ENCODE peak calls at places on chromosome X, in four cellular contexts. M is AG10803, K is GM20000, D is AG04450. H is an unnamed sample.

GRCh38 chrX:23333842-23334535 is 660 bp upstream of the PTCHD1 start:
- DNase-seq in K (no peak), M (no peak), D (no peak), H (no peak)

GRCh38 chrX:10173331-10173900 is 16.6 kb downstream of the CLCN4 start:
- DNase-seq in K (no peak), D (peak), M (peak), H (no peak)

GRCh38 chrX:68443155-68443868 is 10.0 kb upstream of the OPHN1 start:
- DNase-seq in D (no peak), K (no peak), M (peak), H (no peak)

GRCh38 chrX:78753571-78753970 is 6.1 kb downstream of the LPAR4 start:
- DNase-seq in K (no peak), M (no peak), D (no peak), H (no peak)

GRCh38 chrX:45907776-45908175 is 637.4 kb downstream of the ZNF674 start:
- DNase-seq in M (no peak), K (no peak), D (no peak), H (no peak)

GRCh38 chrX:68789966-68790365 is 38.9 kb upstream of the EFNB1 start:
- DNase-seq in D (no peak), M (no peak), K (no peak), H (no peak)

GRCh38 chrX:110044531-110045249 is 41.8 kb downstream of the TMEM164 start:
- DNase-seq in M (no peak), D (no peak), K (no peak), H (no peak)

GRCh38 chrX:101257448-101258259 is 33.5 kb downstream of the TAF7L start:
- DNase-seq in D (peak), M (peak), K (no peak), H (no peak)

GRCh38 chrX:39592776-39593175 is 505.0 kb downstream of the BCOR start:
- DNase-seq in K (no peak), M (peak), D (no peak), H (no peak)

GRCh38 chrX:118824173-118824782 is 654 bp downstream of the ZCCHC12 start:
- DNase-seq in M (no peak), D (no peak), K (no peak), H (no peak)

GRCh38 chrX:29478336-29479069 is 736.9 kb upstream of the MAGEB2 start:
- DNase-seq in K (peak), M (peak), D (no peak), H (peak)

GRCh38 chrX:8306296-8306975 is 135.4 kb upstream of the VCX2 start:
- DNase-seq in M (no peak), K (no peak), D (no peak), H (no peak)

GRCh38 chrX:105872921-105873320 is 50.6 kb downstream of the NRK start:
- DNase-seq in M (no peak), K (no peak), D (no peak), H (no peak)

GRCh38 chrX:107716045-107716684 is 59.4 kb downstream of the TSC22D3 start:
- DNase-seq in M (peak), K (peak), D (no peak), H (peak)

GRCh38 chrX:66191563-66191962 is 27.5 kb downstream of the HEPH start:
- DNase-seq in D (no peak), M (no peak), K (no peak), H (no peak)

GRCh38 chrX:103678199-103678993 is 8.1 kb downstream of the MORF4L2 start:
- DNase-seq in M (peak), K (no peak), D (no peak), H (no peak)

GRCh38 chrX:130173190-130173895 is 1.6 kb downstream of the RAB33A start:
- DNase-seq in D (no peak), K (peak), M (peak), H (peak)

GRCh38 chrX:2325076-2325784 is 175.5 kb downstream of the DHRSX start:
- DNase-seq in D (peak), K (no peak), M (peak), H (no peak)

GRCh38 chrX:1529756-1530155 is 7.2 kb downstream of the P2RY8 start:
- DNase-seq in D (no peak), K (no peak), M (no peak), H (no peak)

GRCh38 chrX:45758738-45759397 is 558.2 kb upstream of the DIPK2B start:
- DNase-seq in D (no peak), M (peak), K (no peak), H (no peak)

GRCh38 chrX:110286126-110286525 is 31.8 kb downstream of the AMMECR1 start:
- DNase-seq in D (peak), M (peak), K (no peak), H (no peak)

GRCh38 chrX:102154218-102154860 is 1.4 kb downstream of the BEX5 start:
- DNase-seq in K (no peak), D (no peak), M (no peak), H (no peak)

GRCh38 chrX:130055103-130055502 is 55.2 kb downstream of the ELF4 start:
- DNase-seq in K (no peak), D (no peak), M (peak), H (no peak)

GRCh38 chrX:9569875-9570274 is 105.0 kb downstream of the TBL1X start:
- DNase-seq in D (no peak), K (no peak), M (peak), H (no peak)

GRCh38 chrX:40303256-40304077 is 205.7 kb upstream of the BCOR start:
- DNase-seq in M (no peak), D (no peak), K (no peak), H (no peak)

GRCh38 chrX:139126493-139126892 is 404.0 kb upstream of the F9 start:
- DNase-seq in K (peak), D (no peak), M (no peak), H (peak)
- TF ChIP-seq CTCF in K (peak), D (no peak), M (peak), H (peak)

DNA sequence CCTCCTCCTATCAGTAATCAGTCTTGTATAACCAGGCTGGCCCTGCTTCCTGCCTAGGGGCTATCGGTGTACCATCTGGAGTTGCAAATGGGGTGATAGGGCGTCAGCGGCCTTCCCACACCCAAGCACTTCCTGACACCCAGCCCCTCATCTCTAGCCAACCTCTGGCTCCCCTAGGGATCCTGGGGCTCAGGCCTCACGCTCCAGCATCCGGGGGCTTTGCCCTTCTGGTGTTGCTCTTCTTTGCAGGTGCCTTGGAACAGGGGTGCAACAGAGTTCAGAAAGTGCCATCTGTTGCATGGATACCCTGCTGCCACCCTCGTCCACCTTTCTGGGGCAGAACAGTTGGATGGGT is 4.1 kb downstream of the IL9R start:
- DNase-seq in K (no peak), M (no peak), D (no peak), H (no peak)
- TF ChIP-seq CTCF in K (no peak), M (no peak), D (no peak), H (no peak)

GRCh38 chrX:53190363-53190960 is 34.5 kb downstream of the KDM5C start:
- DNase-seq in D (no peak), K (no peak), M (no peak), H (no peak)
- TF ChIP-seq CTCF in D (peak), K (no peak), M (peak), H (no peak)

GRCh38 chrX:84907324-84907946 is 96.2 kb upstream of the APOOL start:
- DNase-seq in D (no peak), K (no peak), M (peak), H (no peak)
- TF ChIP-seq CTCF in D (peak), K (no peak), M (peak), H (no peak)

GRCh38 chrX:19592952-19593351 is 77.6 kb upstream of the MAP3K15 start:
- DNase-seq in K (no peak), M (no peak), D (no peak), H (no peak)

GRCh38 chrX:19599253-19599652 is 83.9 kb upstream of the MAP3K15 start:
- DNase-seq in K (no peak), D (no peak), M (no peak), H (no peak)

GRCh38 chrX:19589105-19589504 is 73.8 kb upstream of the MAP3K15 start:
- DNase-seq in M (no peak), K (no peak), D (no peak), H (no peak)

GRCh38 chrX:19595036-19595435 is 79.7 kb upstream of the MAP3K15 start:
- DNase-seq in D (no peak), M (peak), K (no peak), H (no peak)

DNA sequence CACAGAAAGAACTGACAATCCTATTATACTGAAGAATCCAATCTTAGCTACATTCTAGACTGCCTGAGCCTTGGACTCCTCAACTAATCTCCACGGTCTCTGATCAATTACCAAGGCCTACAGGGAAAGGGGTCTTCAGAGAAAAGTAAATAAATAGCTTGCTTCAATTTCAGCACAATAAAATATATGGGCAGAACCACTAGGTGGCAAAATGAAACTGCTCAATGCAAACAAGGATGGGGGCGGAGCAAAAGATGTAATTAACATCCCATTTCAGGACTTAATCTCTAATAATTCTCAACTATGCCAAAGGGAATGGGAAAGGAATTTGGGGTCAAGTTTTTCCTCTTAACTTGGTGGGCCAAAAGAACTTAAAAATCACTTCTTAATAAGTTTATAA is 78.4 kb upstream of the MAP3K15 start:
- DNase-seq in M (peak), K (peak), D (no peak), H (no peak)
- TF ChIP-seq CTCF in M (peak), K (no peak), D (peak), H (no peak)

DNA sequence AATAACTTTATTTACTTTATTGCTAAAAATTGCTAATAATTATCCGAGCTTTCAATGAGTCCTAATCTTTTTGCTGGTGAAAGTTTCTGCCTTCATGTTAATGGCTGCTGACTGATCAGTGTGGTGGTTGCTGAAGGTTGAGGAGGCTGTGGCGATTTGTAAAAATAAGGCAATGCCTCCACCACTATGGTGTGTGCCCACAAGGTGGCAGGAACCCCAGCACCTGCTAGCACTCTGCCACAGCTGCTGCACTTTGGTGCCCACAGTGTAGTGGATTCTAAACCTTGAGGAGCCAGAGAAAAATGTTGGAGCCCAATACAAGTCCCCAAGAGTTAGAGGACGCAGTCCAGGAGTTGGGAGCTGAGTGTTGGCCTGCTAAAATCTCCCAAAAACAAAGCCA is 1237.1 kb downstream of the PCDH19 start:
- DNase-seq in M (no peak), K (no peak), D (no peak), H (no peak)
- TF ChIP-seq CTCF in M (no peak), K (no peak), D (no peak), H (no peak)

DNA sequence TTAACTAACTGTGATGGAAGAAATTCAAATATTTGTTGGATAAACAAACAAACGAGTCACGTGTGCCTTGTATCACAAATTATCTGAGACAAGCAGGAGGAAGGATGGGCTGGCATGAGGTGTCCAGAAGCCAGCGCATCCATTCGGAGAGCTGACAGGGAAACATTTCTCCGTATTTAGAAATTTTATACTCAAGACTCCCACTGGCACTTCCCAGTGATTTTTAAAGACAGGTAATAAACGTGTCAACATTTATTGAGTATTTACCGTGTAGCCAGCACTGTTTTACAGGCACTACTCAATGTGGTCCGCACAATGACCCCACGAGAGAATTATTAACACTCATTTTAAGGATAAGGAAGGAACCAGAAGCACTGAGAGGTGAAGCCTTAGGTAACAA is 23.2 kb downstream of the GEMIN8 start:
- DNase-seq in K (no peak), M (no peak), D (no peak), H (no peak)
- TF ChIP-seq CTCF in K (no peak), M (no peak), D (no peak), H (no peak)

GRCh38 chrX:26649534-26649933 is 433.6 kb downstream of the MAGEB5 start:
- DNase-seq in M (no peak), K (peak), D (no peak), H (peak)
- TF ChIP-seq CTCF in M (peak), K (peak), D (peak), H (peak)

GRCh38 chrX:115563633-115564182 is 2.7 kb downstream of the PLS3 start:
- DNase-seq in K (no peak), D (no peak), M (no peak), H (no peak)
- TF ChIP-seq CTCF in K (no peak), D (peak), M (no peak), H (no peak)

H was measured in GM10248.